ENCODE peak calls at places on chromosome 12, in four cellular contexts. P, K, C and F are unnamed samples.

GRCh38 chr12:109277899-109278762 is 31.0 kb downstream of the FOXN4 start:
- DNase-seq in P (peak), K (peak), C (peak), F (peak)

GRCh38 chr12:94304566-94305061 is 155.1 kb downstream of the CEP83 start:
- DNase-seq in P (peak), K (peak), C (no peak), F (peak)

GRCh38 chr12:89051065-89051677 is 301.1 kb downstream of the DUSP6 start:
- DNase-seq in P (peak), K (peak), C (no peak), F (peak)

GRCh38 chr12:51666696-51667095 is 75.7 kb downstream of the SCN8A start:
- DNase-seq in P (peak), K (no peak), C (no peak), F (no peak)

GRCh38 chr12:104775731-104776231 is 182.3 kb downstream of the SLC41A2 start:
- DNase-seq in P (no peak), K (no peak), C (no peak), F (no peak)

GRCh38 chr12:14058717-14059116 is 77.3 kb upstream of the GRIN2B start:
- DNase-seq in P (no peak), K (no peak), C (no peak), F (no peak)

GRCh38 chr12:48813464-48814312 is 4.6 kb upstream of the CACNB3 start:
- DNase-seq in P (peak), K (peak), C (peak), F (peak)

GRCh38 chr12:124436366-124436765 is 131.0 kb downstream of the NCOR2 start:
- DNase-seq in P (peak), K (no peak), C (no peak), F (no peak)

GRCh38 chr12:93894391-93895095 is 217.4 kb downstream of the CRADD start:
- DNase-seq in P (peak), K (peak), C (peak), F (peak)

GRCh38 chr12:38983117-38983571 is 77.8 kb upstream of the CPNE8 start:
- DNase-seq in P (no peak), K (no peak), C (no peak), F (no peak)

GRCh38 chr12:80101126-80101525 is 1.8 kb downstream of the OTOGL start:
- DNase-seq in P (no peak), K (no peak), C (no peak), F (peak)

GRCh38 chr12:110371408-110372055 is 32.0 kb downstream of the ANAPC7 start:
- DNase-seq in P (no peak), K (peak), C (peak), F (peak)

GRCh38 chr12:14884458-14884878 is 1.2 kb downstream of the MGP start:
- DNase-seq in P (peak), K (peak), C (peak), F (peak)

GRCh38 chr12:32671930-32672785 is 6.9 kb upstream of the DNM1L start:
- DNase-seq in P (peak), K (peak), C (no peak), F (peak)

GRCh38 chr12:27733052-27733656 is 22.5 kb downstream of the MRPS35 start:
- DNase-seq in P (peak), K (peak), C (no peak), F (peak)

GRCh38 chr12:128784030-128784770 is 39.6 kb downstream of the SLC15A4 start:
- DNase-seq in P (peak), K (no peak), C (no peak), F (peak)